ENCODE peak calls at places on chromosomes 13 and 19, in six cellular contexts. A, F, H, Q, O and R are unnamed samples.

GRCh38 chr13:113548171-113548641 is 36.3 kb upstream of the TFDP1 start:
- DNase-seq in H (no peak), F (no peak), Q (no peak), A (no peak), O (no peak), R (no peak)

GRCh38 chr13:39600766-39601165 is 2.2 kb downstream of the LHFPL6 start:
- DNase-seq in F (no peak), A (peak; percentile 64), O (peak; percentile 15), H (no peak), Q (no peak), R (no peak)

GRCh38 chr19:34363094-34363493 is 1.9 kb upstream of the GPI start:
- DNase-seq in H (no peak), O (no peak), Q (no peak), F (no peak), A (no peak), R (no peak)

GRCh38 chr19:10009269-10009665 is 1.0 kb downstream of the COL5A3 start:
- DNase-seq in F (peak; percentile 4), H (no peak), Q (no peak), A (peak; percentile 82), O (peak; percentile 60), R (peak; percentile 81)

GRCh38 chr19:11964496-11964857 is 363 bp upstream of the ZNF763 start:
- DNase-seq in Q (no peak), F (no peak), A (peak; percentile 57), H (peak; percentile 50), O (no peak), R (no peak)

GRCh38 chr19:40933025-40933424 is 51.0 kb upstream of the CYP2A7 start:
- DNase-seq in A (no peak), H (no peak), O (no peak), F (peak; percentile 9), Q (no peak), R (no peak)

GRCh38 chr19:1469936-1470863 is 8.8 kb downstream of the C19orf25 start:
- DNase-seq in A (no peak), F (no peak), H (no peak), Q (no peak), O (peak; percentile 78), R (no peak)

GRCh38 chr13:73732350-73732749 is 401.9 kb downstream of the KLF12 start:
- DNase-seq in O (no peak), H (no peak), A (no peak), F (no peak), Q (no peak), R (no peak)

GRCh38 chr13:74288361-74288911 is 154.2 kb upstream of the KLF12 start:
- DNase-seq in A (peak; percentile 57), Q (no peak), F (peak; percentile 30), H (no peak), O (no peak), R (no peak)

GRCh38 chr13:26910754-26911465 is 150.3 kb upstream of the GPR12 start:
- DNase-seq in O (no peak), Q (no peak), A (no peak), F (no peak), H (no peak), R (no peak)

GRCh38 chr13:34352958-34353357 is 535.0 kb downstream of the RFC3 start:
- DNase-seq in A (no peak), O (no peak), F (peak; percentile 35), Q (no peak), H (no peak), R (no peak)

GRCh38 chr13:75357576-75358295 is 124.2 kb downstream of the TBC1D4 start:
- DNase-seq in F (peak; percentile 74), A (no peak), Q (peak; percentile 70), O (peak; percentile 71), H (peak; percentile 51), R (peak; percentile 77)

GRCh38 chr19:32566246-32566830 is 14.7 kb upstream of the PDCD5 start:
- DNase-seq in Q (no peak), O (no peak), H (no peak), F (no peak), A (no peak), R (no peak)

GRCh38 chr13:99151516-99151915 is 49.1 kb upstream of the UBAC2 start:
- DNase-seq in Q (no peak), F (peak; percentile 65), A (no peak), O (peak; percentile 25), H (peak; percentile 21), R (peak; percentile 12)

GRCh38 chr13:97278395-97279078 is 56.4 kb downstream of the MBNL2 start:
- DNase-seq in A (no peak), H (no peak), O (no peak), Q (no peak), F (no peak), R (no peak)

GRCh38 chr19:1125601-1126533 is 22.1 kb downstream of the GPX4 start:
- DNase-seq in A (no peak), H (no peak), F (peak; percentile 16), Q (no peak), O (no peak), R (peak; percentile 82)

GRCh38 chr19:18435848-18436631 is 1.9 kb downstream of the ISYNA1 start:
- DNase-seq in F (no peak), H (no peak), Q (no peak), O (no peak), A (peak; percentile 44), R (no peak)

GRCh38 chr19:52211926-52212571 is 22.2 kb downstream of the PPP2R1A start:
- DNase-seq in O (no peak), F (no peak), H (no peak), A (no peak), Q (no peak), R (no peak)

GRCh38 chr19:8585894-8586750 is 8.9 kb upstream of the MYO1F start:
- DNase-seq in A (peak; percentile 73), F (no peak), H (no peak), Q (no peak), O (peak; percentile 68), R (peak; percentile 48)

GRCh38 chr13:34257980-34258379 is 440.0 kb downstream of the RFC3 start:
- DNase-seq in O (no peak), Q (no peak), F (no peak), A (no peak), H (no peak), R (no peak)

GRCh38 chr13:46158222-46158621 is 23.8 kb downstream of the LCP1 start:
- DNase-seq in A (no peak), F (no peak), H (no peak), Q (no peak), O (no peak), R (no peak)

GRCh38 chr19:40341601-40342482 is 6.4 kb downstream of the C19orf47 start:
- DNase-seq in A (peak; percentile 85), F (no peak), H (no peak), O (no peak), Q (no peak), R (no peak)

GRCh38 chr19:33302974-33303790 is 848 bp upstream of the CEBPA start:
- DNase-seq in F (peak; percentile 56), H (peak; percentile 32), Q (peak; percentile 12), O (peak; percentile 82), A (peak; percentile 73), R (peak; percentile 38)

GRCh38 chr19:13906525-13906904 is 514 bp downstream of the CC2D1A start:
- DNase-seq in O (peak; percentile 59), Q (no peak), F (peak; percentile 12), A (no peak), H (no peak), R (no peak)

GRCh38 chr13:45670481-45670880 is 31.6 kb upstream of the CBY2 start:
- DNase-seq in F (no peak), H (no peak), A (no peak), O (no peak), Q (no peak), R (no peak)

GRCh38 chr19:19599190-19599535 is 19.3 kb downstream of the PBX4 start:
- DNase-seq in A (no peak), O (no peak), H (no peak), F (no peak), Q (no peak), R (no peak)